ENCODE peak calls at places on chromosome 14, in six cellular contexts. X, P, V, J, Y and B are unnamed samples.

GRCh38 chr14:75514673-75515630 is 7.3 kb upstream of the BATF start:
- DNase-seq in X (no peak), P (no peak), V (peak; percentile 15), J (peak; percentile 25), Y (no peak), B (no peak)

GRCh38 chr14:52080171-52080800 is 11.4 kb upstream of the NID2 start:
- DNase-seq in X (no peak), P (no peak), V (peak; percentile 77), J (no peak), Y (no peak), B (no peak)

GRCh38 chr14:59631237-59631636 is 54.6 kb upstream of the CCDC175 start:
- DNase-seq in X (no peak), P (no peak), V (no peak), J (no peak), Y (no peak), B (no peak)

GRCh38 chr14:103207404-103208072 is 84.3 kb downstream of the TNFAIP2 start:
- DNase-seq in X (peak; percentile 68), P (no peak), V (no peak), J (peak; percentile 48), Y (peak; percentile 74), B (no peak)

GRCh38 chr14:53231166-53231565 is 78.0 kb upstream of the DDHD1 start:
- DNase-seq in X (no peak), P (no peak), V (no peak), J (no peak), Y (no peak), B (no peak)

GRCh38 chr14:99715266-99716000 is 31.3 kb downstream of the CYP46A1 start:
- DNase-seq in X (no peak), P (no peak), V (no peak), J (no peak), Y (peak; percentile 60), B (no peak)

GRCh38 chr14:51116682-51117081 is 21.8 kb upstream of the TRIM9 start:
- DNase-seq in X (no peak), P (no peak), V (no peak), J (no peak), Y (no peak), B (no peak)

GRCh38 chr14:76473381-76474263 is 97.7 kb downstream of the ESRRB start:
- DNase-seq in X (no peak), P (no peak), V (peak; percentile 6), J (no peak), Y (peak; percentile 57), B (no peak)

GRCh38 chr14:57009585-57010515 is 199.6 kb upstream of the OTX2 start:
- DNase-seq in X (no peak), P (no peak), V (no peak), J (no peak), Y (no peak), B (no peak)

GRCh38 chr14:87628129-87628528 is 364.9 kb downstream of the GALC start:
- DNase-seq in X (peak; percentile 34), P (no peak), V (peak; percentile 1), J (peak; percentile 25), Y (no peak), B (peak; percentile 52)

GRCh38 chr14:87199371-87199770 is 793.6 kb downstream of the GALC start:
- DNase-seq in X (no peak), P (no peak), V (no peak), J (no peak), Y (no peak), B (no peak)

GRCh38 chr14:99600232-99600888 is 3.6 kb downstream of the CCDC85C start:
- DNase-seq in X (no peak), P (no peak), V (no peak), J (no peak), Y (no peak), B (no peak)

GRCh38 chr14:53850714-53851296 is 105.8 kb downstream of the BMP4 start:
- DNase-seq in X (no peak), P (no peak), V (peak; percentile 39), J (no peak), Y (no peak), B (no peak)

GRCh38 chr14:92685784-92686355 is 62.6 kb downstream of the LGMN start:
- DNase-seq in X (no peak), P (no peak), V (no peak), J (no peak), Y (peak; percentile 44), B (no peak)

GRCh38 chr14:43471595-43471994 is 1035.5 kb downstream of the FSCB start:
- DNase-seq in X (no peak), P (no peak), V (no peak), J (no peak), Y (no peak), B (no peak)

GRCh38 chr14:35046751-35047536 is 872 bp downstream of the FAM177A1 start:
- DNase-seq in X (no peak), P (peak; percentile 26), V (peak; percentile 4), J (peak; percentile 61), Y (no peak), B (peak; percentile 24)

GRCh38 chr14:31930493-31931225 is 146.4 kb upstream of the ARHGAP5 start:
- DNase-seq in X (no peak), P (no peak), V (peak; percentile 65), J (no peak), Y (no peak), B (no peak)

GRCh38 chr14:66011855-66012254 is 474.3 kb upstream of the CCDC196 start:
- DNase-seq in X (no peak), P (no peak), V (no peak), J (no peak), Y (no peak), B (no peak)
- TF ChIP-seq POLR2A in X (no peak), P (no peak), V (no peak), J (no peak), Y (no peak), B (no peak)

GRCh38 chr14:20167091-20167490 is 23.6 kb upstream of the OR11G2 start:
- DNase-seq in X (no peak), P (no peak), V (no peak), J (no peak), Y (no peak), B (no peak)

GRCh38 chr14:20164462-20164861 is 25.8 kb downstream of the OR4N5 start:
- DNase-seq in X (no peak), P (no peak), V (no peak), J (no peak), Y (no peak), B (no peak)
- H3K9me3 ChIP-seq in X (no peaks in the 10 kb centered on the region), P (no peaks in the 10 kb centered on the region), V (peaks cover 8% of the 10 kb centered on the region), J (peaks cover 5% of the 10 kb centered on the region), Y (no peaks in the 10 kb centered on the region), B (no peaks in the 10 kb centered on the region)

GRCh38 chr14:105089746-105090492 is 24.7 kb upstream of the GPR132 start:
- DNase-seq in X (no peak), P (no peak), V (no peak), J (no peak), Y (peak; percentile 57), B (no peak)

GRCh38 chr14:105090493-105091334 is 25.5 kb upstream of the GPR132 start:
- DNase-seq in X (peak; percentile 74), P (no peak), V (peak; percentile 62), J (peak; percentile 87), Y (peak; percentile 94), B (peak; percentile 65)

GRCh38 chr14:105092912-105093425 is 27.7 kb upstream of the GPR132 start:
- DNase-seq in X (peak; percentile 74), P (no peak), V (peak; percentile 58), J (peak; percentile 70), Y (peak; percentile 86), B (no peak)

GRCh38 chr14:105092124-105092911 is 27.1 kb upstream of the GPR132 start:
- DNase-seq in X (no peak), P (no peak), V (no peak), J (peak; percentile 62), Y (peak; percentile 56), B (no peak)

GRCh38 chr14:105091335-105092123 is 26.3 kb upstream of the GPR132 start:
- DNase-seq in X (peak; percentile 52), P (no peak), V (no peak), J (peak; percentile 92), Y (peak; percentile 88), B (no peak)
- H3K27me3 ChIP-seq in X (no peaks in the 10 kb centered on the region), P (no peaks in the 10 kb centered on the region), V (no peaks in the 10 kb centered on the region), J (no peaks in the 10 kb centered on the region), Y (no peaks in the 10 kb centered on the region), B (no peaks in the 10 kb centered on the region)

DNA sequence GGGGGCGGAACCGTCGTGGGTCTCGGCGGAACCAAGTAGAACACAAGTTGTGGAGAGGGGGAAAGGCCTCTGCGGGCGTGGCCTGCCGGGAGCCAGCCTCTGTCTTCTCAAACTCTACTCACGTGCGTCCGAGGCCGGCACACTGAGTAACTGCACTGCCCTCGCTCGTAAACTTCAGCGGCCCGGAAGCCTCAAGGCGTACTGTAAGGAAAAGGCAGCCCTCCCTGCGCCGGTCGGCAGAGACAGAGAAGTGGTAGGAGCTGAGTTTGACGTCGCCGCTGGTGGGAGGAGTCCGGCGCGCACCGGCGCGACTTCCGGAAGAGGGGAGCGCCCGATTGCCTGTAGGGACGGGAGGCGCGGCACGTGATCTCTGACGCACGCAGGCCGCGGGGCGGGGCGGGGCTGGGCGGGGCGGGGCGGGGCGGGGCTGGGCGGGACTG is at the start of gene FBXO33:
- DNase-seq in X (peak; percentile 96), P (peak; percentile 87), V (peak; percentile 96), J (peak; percentile 96), Y (peak; percentile 99), B (peak; percentile 93)
- TF ChIP-seq POLR2A in X (no peak), P (no peak), V (no peak), J (no peak), Y (peak; percentile 30), B (no peak)

GRCh38 chr14:85532570-85532969 is 2.6 kb downstream of the FLRT2 start:
- DNase-seq in X (no peak), P (no peak), V (no peak), J (no peak), Y (no peak), B (no peak)
- H3K9me3 ChIP-seq in X (no peaks in the 10 kb centered on the region), P (no peaks in the 10 kb centered on the region), V (no peaks in the 10 kb centered on the region), J (no peaks in the 10 kb centered on the region), Y (no peaks in the 10 kb centered on the region), B (no peaks in the 10 kb centered on the region)